ENCODE peak calls at places on chromosomes 2 and 18, in seven cellular contexts. L, O, D, Y, K, S and E are unnamed samples.

GRCh38 chr18:49447810-49448745 is 12.4 kb downstream of the DYM start:
- DNase-seq in K (peak; percentile 67), Y (no peak), D (no peak), O (peak; percentile 53), L (peak; percentile 91), S (peak; percentile 62), E (peak; percentile 70)

GRCh38 chr2:239721531-239721930 is 303.6 kb downstream of the NDUFA10 start:
- DNase-seq in Y (no peak), S (no peak), O (no peak), L (no peak), K (peak; percentile 17), D (no peak), E (no peak)

GRCh38 chr18:59787998-59788875 is 91.0 kb upstream of the CCBE1 start:
- DNase-seq in S (peak; percentile 43), D (no peak), K (no peak), O (no peak), L (peak; percentile 39), Y (no peak), E (peak; percentile 82)

GRCh38 chr18:11944786-11945185 is 36.5 kb upstream of the IMPA2 start:
- DNase-seq in S (no peak), K (no peak), Y (no peak), D (no peak), O (peak; percentile 60), L (no peak), E (no peak)

GRCh38 chr18:10225300-10225699 is 229.1 kb upstream of the APCDD1 start:
- DNase-seq in K (no peak), O (no peak), S (no peak), Y (no peak), L (no peak), D (no peak), E (no peak)

GRCh38 chr2:224311226-224311625 is 90.7 kb downstream of the FAM124B start:
- DNase-seq in K (no peak), L (no peak), O (no peak), Y (no peak), D (no peak), S (peak; percentile 55), E (no peak)

GRCh38 chr2:43224131-43224570 is 2.3 kb downstream of the ZFP36L2 start:
- DNase-seq in O (no peak), S (peak; percentile 85), K (peak; percentile 78), Y (peak; percentile 70), L (peak; percentile 94), D (no peak), E (peak; percentile 72)

GRCh38 chr2:113175736-113176695 is 2.2 kb downstream of the PSD4 start:
- DNase-seq in S (no peak), L (no peak), D (no peak), K (no peak), O (no peak), Y (no peak), E (no peak)

GRCh38 chr2:101843048-101843447 is 145.5 kb downstream of the MAP4K4 start:
- DNase-seq in L (no peak), D (no peak), S (no peak), O (no peak), Y (no peak), K (no peak), E (no peak)

GRCh38 chr2:127218843-127219715 is 1.0 kb downstream of the CYP27C1 start:
- DNase-seq in L (peak; percentile 54), D (no peak), K (no peak), O (no peak), Y (peak; percentile 39), S (peak; percentile 30), E (no peak)

GRCh38 chr2:202681688-202682205 is 47.0 kb downstream of the FAM117B start:
- DNase-seq in S (no peak), Y (no peak), L (no peak), D (no peak), K (no peak), O (no peak), E (no peak)

GRCh38 chr2:88170472-88170892 is 336 bp downstream of the THNSL2 start:
- DNase-seq in S (peak; percentile 38), K (no peak), O (peak; percentile 11), D (no peak), L (peak; percentile 47), Y (peak; percentile 14), E (no peak)

GRCh38 chr2:110732422-110733413 is at the start of gene ACOXL:
- DNase-seq in Y (no peak), K (peak; percentile 91), D (peak; percentile 68), O (no peak), S (no peak), L (peak; percentile 78), E (no peak)

GRCh38 chr2:142581491-142581890 is 296.0 kb upstream of the KYNU start:
- DNase-seq in K (no peak), S (no peak), O (peak; percentile 65), D (no peak), L (no peak), Y (no peak), E (no peak)

GRCh38 chr2:166334800-166335199 is 40.9 kb downstream of the SCN9A start:
- DNase-seq in S (no peak), O (no peak), Y (no peak), K (no peak), L (no peak), D (no peak), E (no peak)

GRCh38 chr2:73730810-73731209 is 6.3 kb downstream of the TPRKB start:
- DNase-seq in L (no peak), O (no peak), Y (no peak), S (no peak), D (no peak), K (no peak), E (no peak)

GRCh38 chr2:189218236-189218635 is 38.7 kb upstream of the COL5A2 start:
- DNase-seq in O (no peak), Y (no peak), D (no peak), S (peak; percentile 22), K (no peak), L (peak; percentile 78), E (no peak)

GRCh38 chr2:189221811-189222210 is 42.2 kb upstream of the COL5A2 start:
- DNase-seq in D (no peak), L (no peak), K (no peak), Y (no peak), O (no peak), S (peak; percentile 30), E (peak; percentile 57)

GRCh38 chr2:189214484-189214883 is 34.9 kb upstream of the COL5A2 start:
- DNase-seq in O (no peak), Y (no peak), L (no peak), S (no peak), K (peak; percentile 33), D (no peak), E (no peak)

GRCh38 chr2:189217041-189217440 is 37.5 kb upstream of the COL5A2 start:
- DNase-seq in Y (no peak), S (no peak), D (no peak), K (no peak), L (peak; percentile 61), O (no peak), E (no peak)

DNA sequence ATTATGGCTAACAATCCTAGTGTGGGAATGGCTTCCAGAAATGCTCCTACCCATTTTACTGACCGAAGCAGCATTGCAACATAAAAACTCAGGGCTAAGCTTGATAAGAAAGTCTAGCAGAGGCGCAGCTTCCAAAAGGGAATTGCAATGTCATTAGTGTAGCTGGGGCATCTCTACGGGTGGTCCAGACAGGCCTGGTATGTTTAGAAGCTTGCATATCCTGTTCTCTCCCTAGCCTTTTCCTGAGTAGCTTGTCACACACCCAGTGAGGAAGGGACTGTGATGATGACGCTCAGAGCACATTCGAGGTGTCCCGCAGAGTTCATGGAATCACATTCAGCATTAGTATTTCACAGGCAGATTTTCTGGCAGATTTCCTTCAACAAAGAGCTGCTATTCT is 38.0 kb upstream of the COL5A2 start:
- DNase-seq in O (peak; percentile 73), L (peak; percentile 100), D (peak; percentile 77), S (peak; percentile 90), Y (no peak), K (peak; percentile 94), E (peak; percentile 84)
- H3K23ac ChIP-seq in O (no peak overlapping the region), L (no peak overlapping the region), D (no peak overlapping the region), S (no peak overlapping the region), Y (no peak overlapping the region), K (no peak overlapping the region), E (peak overlapping the region; percentile 81)

GRCh38 chr18:77906103-77906502 is 656.5 kb downstream of the GALR1 start:
- DNase-seq in S (no peak), D (no peak), Y (no peak), L (peak; percentile 6), O (no peak), K (no peak), E (no peak)

GRCh38 chr18:77905449-77906055 is 655.9 kb downstream of the GALR1 start:
- DNase-seq in Y (no peak), L (no peak), K (no peak), D (no peak), O (no peak), S (no peak), E (no peak)

GRCh38 chr18:77911973-77912372 is 662.3 kb downstream of the GALR1 start:
- DNase-seq in L (no peak), S (no peak), D (no peak), Y (no peak), K (no peak), O (no peak), E (no peak)

GRCh38 chr18:77905011-77905410 is 655.4 kb downstream of the GALR1 start:
- DNase-seq in S (no peak), K (no peak), L (no peak), O (no peak), Y (no peak), D (no peak), E (no peak)

GRCh38 chr18:77910347-77910746 is 660.7 kb downstream of the GALR1 start:
- DNase-seq in K (no peak), O (no peak), Y (no peak), D (no peak), L (no peak), S (no peak), E (no peak)
- H3K23ac ChIP-seq in K (no peak overlapping the region), O (no peak overlapping the region), Y (no peak overlapping the region), D (no peak overlapping the region), L (no peak overlapping the region), S (no peak overlapping the region), E (no peak overlapping the region)

GRCh38 chr2:175463639-175464310 is 282.3 kb upstream of the ATP5MC3 start:
- DNase-seq in D (no peak), S (no peak), Y (no peak), K (peak; percentile 43), L (peak; percentile 45), O (no peak), E (no peak)
- H3K23ac ChIP-seq in D (no peak overlapping the region), S (no peak overlapping the region), Y (no peak overlapping the region), K (no peak overlapping the region), L (no peak overlapping the region), O (no peak overlapping the region), E (no peak overlapping the region)

GRCh38 chr2:213545481-213545880 is 261.2 kb downstream of the SPAG16 start:
- DNase-seq in K (no peak), L (no peak), D (no peak), Y (no peak), S (no peak), O (no peak), E (no peak)

GRCh38 chr2:213544940-213545339 is 260.7 kb downstream of the SPAG16 start:
- DNase-seq in S (no peak), D (no peak), Y (no peak), L (no peak), O (no peak), K (no peak), E (no peak)

GRCh38 chr2:213551526-213551925 is 267.3 kb downstream of the SPAG16 start:
- DNase-seq in K (no peak), D (no peak), S (no peak), O (no peak), L (no peak), Y (no peak), E (no peak)

DNA sequence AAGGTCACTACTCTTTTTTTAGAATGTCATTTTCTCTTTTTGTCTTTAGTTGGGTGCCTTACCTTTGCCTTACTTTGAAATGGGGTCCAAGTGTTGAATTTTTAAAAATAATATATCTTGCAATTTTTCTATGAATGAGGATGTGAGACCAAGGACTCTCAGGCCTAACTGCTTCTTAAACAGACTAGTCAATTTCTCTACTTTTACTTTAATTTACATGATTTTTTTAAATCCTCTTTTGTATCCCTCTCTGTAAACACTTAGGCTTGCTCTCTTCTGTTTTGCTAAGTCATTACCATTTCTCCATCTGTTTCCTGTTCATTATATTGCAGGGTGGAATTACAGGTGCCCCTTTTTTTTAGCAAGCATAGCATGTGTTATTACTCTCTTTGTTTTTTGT is 261.7 kb downstream of the SPAG16 start:
- DNase-seq in S (no peak), L (no peak), K (no peak), D (no peak), O (no peak), Y (no peak), E (no peak)
- H3K23ac ChIP-seq in S (no peak overlapping the region), L (no peak overlapping the region), K (no peak overlapping the region), D (no peak overlapping the region), O (no peak overlapping the region), Y (no peak overlapping the region), E (no peak overlapping the region)